ENCODE peak calls at places on chromosome 7, in five cellular contexts. E is cardiac fibroblast, F is hepatic stellate cell, B is hypothalamus, S is skeletal muscle cell. H is an unnamed sample.

GRCh38 chr7:74134117-74134539 is 40.0 kb upstream of the EIF4H start:
- DNase-seq in F (no peak), S (no peak), B (no peak), E (peak; percentile 18), H (no peak)

GRCh38 chr7:105982388-105982787 is 19.3 kb downstream of the CDHR3 start:
- DNase-seq in E (no peak), F (no peak), B (no peak), S (no peak), H (no peak)

GRCh38 chr7:82335927-82336326 is 107.7 kb downstream of the CACNA2D1 start:
- DNase-seq in B (no peak), E (peak; percentile 19), F (no peak), S (no peak), H (no peak)

GRCh38 chr7:114658188-114658587 is 243.6 kb downstream of the FOXP2 start:
- DNase-seq in S (no peak), F (no peak), E (no peak), B (no peak), H (no peak)

GRCh38 chr7:141575654-141576448 is 24.6 kb downstream of the AGK start:
- DNase-seq in S (no peak), F (no peak), B (no peak), E (no peak), H (no peak)

GRCh38 chr7:57305192-57305748 is 144.7 kb upstream of the ZNF716 start:
- DNase-seq in B (no peak), E (no peak), S (no peak), F (no peak), H (no peak)

GRCh38 chr7:24192053-24192452 is 91.9 kb upstream of the NPY start:
- DNase-seq in B (no peak), F (no peak), E (no peak), S (no peak), H (no peak)

GRCh38 chr7:139871276-139871675 is 42.2 kb downstream of the TBXAS1 start:
- DNase-seq in S (peak; percentile 25), E (peak; percentile 73), F (no peak), B (no peak), H (no peak)

H was measured in heart right ventricle.